ENCODE peak calls at places on chromosome 20, in four cellular contexts. M is GM23248, Q is foreskin fibroblast, E is adipocyte. Y is an unnamed sample.

GRCh38 chr20:59525500-59526241 is 78.7 kb upstream of the PHACTR3 start:
- DNase-seq in M (peak), Q (peak), E (peak), Y (peak)

GRCh38 chr20:59688999-59689398 is 84.7 kb downstream of the PHACTR3 start:
- DNase-seq in M (no peak), Q (no peak), E (no peak), Y (no peak)

GRCh38 chr20:36504295-36504694 is 37.0 kb upstream of the MYL9 start:
- DNase-seq in M (no peak), Q (no peak), E (no peak), Y (no peak)

GRCh38 chr20:64063389-64064144 is 569 bp downstream of the TCEA2 start:
- DNase-seq in M (peak), Q (peak), E (peak), Y (peak)

GRCh38 chr20:25738198-25738597 is 41.5 kb upstream of the ZNF337 start:
- DNase-seq in M (peak), Q (peak), E (no peak), Y (no peak)

GRCh38 chr20:61436268-61436667 is 184.2 kb downstream of the CDH4 start:
- DNase-seq in M (peak), Q (peak), E (no peak), Y (peak)

GRCh38 chr20:50012282-50013263 is 29.8 kb downstream of the SNAI1 start:
- DNase-seq in M (no peak), Q (no peak), E (no peak), Y (no peak)

GRCh38 chr20:1987826-1988225 is 6.0 kb downstream of the PDYN start:
- DNase-seq in M (peak), Q (peak), E (no peak), Y (peak)

GRCh38 chr20:62424249-62425109 is 2.9 kb downstream of the RBBP8NL start:
- DNase-seq in M (no peak), Q (no peak), E (no peak), Y (no peak)

GRCh38 chr20:38805502-38805957 is at the start of gene PPP1R16B:
- DNase-seq in M (peak), Q (peak), E (peak), Y (peak)

GRCh38 chr20:21103582-21104465 is 2.3 kb downstream of the LINC00237 start:
- DNase-seq in M (no peak), Q (peak), E (no peak), Y (no peak)